ENCODE peak calls at places on chromosomes 11 and 22, in five cellular contexts. P, S, W, A and R are unnamed samples.

GRCh38 chr22:37632174-37633081 is 7.0 kb upstream of the SH3BP1 start:
- DNase-seq in P (no peak), S (no peak), W (no peak), A (no peak), R (no peak)

GRCh38 chr22:37545703-37546435 is 14.4 kb upstream of the CDC42EP1 start:
- DNase-seq in P (peak; percentile 71), S (peak; percentile 94), W (peak; percentile 95), A (peak; percentile 72), R (peak; percentile 81)

GRCh38 chr11:113874920-113875413 is 405 bp downstream of the USP28 start:
- DNase-seq in P (peak; percentile 27), S (no peak), W (no peak), A (peak; percentile 34), R (no peak)

GRCh38 chr11:76567261-76567660 is 103.3 kb downstream of the LRRC32 start:
- DNase-seq in P (no peak), S (no peak), W (no peak), A (no peak), R (no peak)

GRCh38 chr11:70544774-70545625 is 146.7 kb downstream of the CTTN start:
- DNase-seq in P (no peak), S (peak; percentile 79), W (no peak), A (peak; percentile 74), R (no peak)

GRCh38 chr11:122113836-122114235 is 2.2 kb downstream of the BLID start:
- DNase-seq in P (no peak), S (no peak), W (no peak), A (no peak), R (no peak)

GRCh38 chr22:45271667-45272188 is 13.0 kb upstream of the UPK3A start:
- DNase-seq in P (peak; percentile 72), S (no peak), W (peak; percentile 31), A (no peak), R (no peak)

GRCh38 chr11:96187779-96188624 is 155.0 kb downstream of the MAML2 start:
- DNase-seq in P (no peak), S (no peak), W (no peak), A (peak; percentile 92), R (peak; percentile 59)

GRCh38 chr11:66142370-66143263 is 72.5 kb downstream of the PACS1 start:
- DNase-seq in P (no peak), S (no peak), W (no peak), A (peak; percentile 97), R (no peak)

GRCh38 chr11:90803366-90803765 is 580.5 kb upstream of the CHORDC1 start:
- DNase-seq in P (no peak), S (no peak), W (no peak), A (peak; percentile 89), R (no peak)

GRCh38 chr22:23243006-23243573 is 62.8 kb downstream of the BCR start:
- DNase-seq in P (peak; percentile 54), S (peak; percentile 88), W (no peak), A (no peak), R (no peak)

GRCh38 chr22:36287881-36288515 is 35.1 kb downstream of the APOL1 start:
- DNase-seq in P (no peak), S (no peak), W (no peak), A (no peak), R (no peak)

GRCh38 chr22:45526768-45527360 is 24.2 kb downstream of the FBLN1 start:
- DNase-seq in P (no peak), S (no peak), W (no peak), A (no peak), R (no peak)

GRCh38 chr11:44840526-44840925 is 110.2 kb downstream of the TP53I11 start:
- DNase-seq in P (no peak), S (no peak), W (no peak), A (no peak), R (no peak)

GRCh38 chr11:1480191-1480554 is 6.4 kb downstream of the MOB2 start:
- DNase-seq in P (no peak), S (no peak), W (no peak), A (no peak), R (no peak)

GRCh38 chr11:75547617-75548054 is 14.4 kb upstream of the SERPINH1 start:
- DNase-seq in P (peak; percentile 88), S (peak; percentile 85), W (peak; percentile 74), A (peak; percentile 82), R (no peak)

GRCh38 chr22:40235418-40235817 is 57.7 kb downstream of the TNRC6B start:
- DNase-seq in P (no peak), S (no peak), W (no peak), A (peak; percentile 25), R (no peak)

GRCh38 chr11:109972939-109973338 is 120.3 kb upstream of the ZC3H12C start:
- DNase-seq in P (no peak), S (no peak), W (no peak), A (no peak), R (no peak)

GRCh38 chr11:113193894-113194293 is 120.5 kb upstream of the TTC12 start:
- DNase-seq in P (no peak), S (no peak), W (peak; percentile 50), A (no peak), R (no peak)

GRCh38 chr11:77113382-77114088 is 10.9 kb downstream of the OMP start:
- DNase-seq in P (peak; percentile 61), S (peak; percentile 61), W (peak; percentile 55), A (peak; percentile 67), R (no peak)

GRCh38 chr11:69102161-69102695 is 53.5 kb downstream of the TPCN2 start:
- DNase-seq in P (no peak), S (no peak), W (no peak), A (no peak), R (no peak)

GRCh38 chr11:69101792-69102152 is 53.0 kb downstream of the TPCN2 start:
- DNase-seq in P (no peak), S (no peak), W (no peak), A (no peak), R (no peak)

GRCh38 chr11:69104212-69104855 is 51.4 kb upstream of the SMIM38 start:
- DNase-seq in P (no peak), S (no peak), W (no peak), A (no peak), R (no peak)

GRCh38 chr11:69101100-69101791 is 52.5 kb downstream of the TPCN2 start:
- DNase-seq in P (peak; percentile 65), S (peak; percentile 88), W (peak; percentile 87), A (peak; percentile 95), R (no peak)

GRCh38 chr11:69102732-69103615 is 52.8 kb upstream of the SMIM38 start:
- DNase-seq in P (no peak), S (no peak), W (no peak), A (peak; percentile 34), R (no peak)
- TF ChIP-seq CTCF in P (peak; percentile 6), S (peak; percentile 39), W (no peak), A (peak; percentile 48), R (peak; percentile 27)

GRCh38 chr22:43110927-43111623 is 525 bp downstream of the BIK start:
- DNase-seq in P (peak; percentile 34), S (no peak), W (peak; percentile 76), A (peak; percentile 35), R (no peak)
- TF ChIP-seq CTCF in P (no peak), S (no peak), W (no peak), A (no peak), R (no peak)

GRCh38 chr11:36053901-36054300 is 110.0 kb downstream of the LDLRAD3 start:
- DNase-seq in P (no peak), S (no peak), W (no peak), A (no peak), R (no peak)

GRCh38 chr11:36055356-36055755 is 111.5 kb downstream of the LDLRAD3 start:
- DNase-seq in P (no peak), S (no peak), W (no peak), A (no peak), R (no peak)

GRCh38 chr11:36054628-36055027 is 110.8 kb downstream of the LDLRAD3 start:
- DNase-seq in P (no peak), S (no peak), W (no peak), A (no peak), R (no peak)

GRCh38 chr11:36057372-36058045 is 113.6 kb downstream of the LDLRAD3 start:
- DNase-seq in P (no peak), S (no peak), W (no peak), A (no peak), R (no peak)

GRCh38 chr11:36056160-36056751 is 112.4 kb downstream of the LDLRAD3 start:
- DNase-seq in P (peak; percentile 58), S (peak; percentile 65), W (no peak), A (peak; percentile 65), R (no peak)
- TF ChIP-seq CTCF in P (peak; percentile 63), S (peak; percentile 87), W (no peak), A (peak; percentile 84), R (peak; percentile 50)

GRCh38 chr11:119797137-119797611 is 68.2 kb upstream of the NECTIN1 start:
- DNase-seq in P (peak; percentile 30), S (no peak), W (no peak), A (no peak), R (no peak)
- TF ChIP-seq CTCF in P (no peak), S (no peak), W (no peak), A (no peak), R (no peak)

DNA sequence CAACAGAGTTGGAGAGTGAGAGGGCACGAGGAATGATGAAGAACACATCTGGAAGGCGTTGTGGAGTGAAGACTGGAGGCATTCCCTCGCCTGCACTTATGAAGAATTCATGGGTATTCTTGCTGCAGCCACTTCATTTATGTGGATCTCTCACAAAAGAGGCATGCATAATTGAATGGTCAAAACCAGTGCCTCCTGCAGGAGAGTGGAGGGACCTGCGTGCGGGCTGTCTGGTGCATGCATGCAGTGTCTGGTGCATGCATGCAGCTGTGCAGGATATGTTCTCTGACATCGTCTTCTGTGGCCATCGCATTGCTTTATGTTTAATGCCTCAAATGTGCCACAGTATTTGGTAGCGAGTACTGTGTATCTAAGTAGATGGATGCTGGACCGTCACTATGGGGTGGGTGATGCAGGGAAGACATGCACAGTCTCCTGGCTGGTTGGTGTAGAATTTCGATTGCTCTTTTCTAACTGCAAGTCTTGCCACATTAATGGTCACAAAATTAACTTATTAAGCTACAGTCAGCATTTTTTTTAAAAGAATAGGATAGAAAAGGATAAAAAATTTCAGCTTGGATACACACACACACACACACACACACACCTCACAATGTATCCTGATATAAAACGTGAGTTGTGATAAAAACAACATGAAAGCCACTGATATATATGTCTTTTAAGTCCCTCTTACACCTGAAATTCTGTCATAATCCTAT is 20.9 kb upstream of the NTM start:
- DNase-seq in P (no peak), S (no peak), W (no peak), A (no peak), R (no peak)
- TF ChIP-seq CTCF in P (no peak), S (peak; percentile 54), W (no peak), A (no peak), R (no peak)

GRCh38 chr11:17014774-17015638 is 792 bp upstream of the PLEKHA7 start:
- DNase-seq in P (peak; percentile 56), S (peak; percentile 70), W (peak; percentile 66), A (peak; percentile 83), R (no peak)
- TF ChIP-seq CTCF in P (peak; percentile 56), S (peak; percentile 83), W (no peak), A (peak; percentile 76), R (no peak)